ENCODE peak calls at places on chromosomes 1 and 21, in four cellular contexts. Z is HepG2, O is K562, K is GM12878. H is an unnamed sample.
A peak's percentile ranks its signal among the peaks of the same experiment; 100 is the strongest.

GRCh38 chr1:56360021-56360420 is 219.3 kb downstream of the PLPP3 start:
- DNase-seq in Z (no peak), O (no peak), K (no peak), H (no peak)

GRCh38 chr1:198910816-198911215 is 272.0 kb downstream of the PTPRC start:
- DNase-seq in Z (no peak), O (no peak), K (no peak), H (no peak)

GRCh38 chr1:201385299-201385891 is 7.9 kb upstream of the TNNT2 start:
- DNase-seq in Z (peak; percentile 62), O (peak; percentile 90), K (no peak), H (peak; percentile 90)

GRCh38 chr1:1539310-1540014 is 962 bp downstream of the TMEM240 start:
- DNase-seq in Z (no peak), O (no peak), K (no peak), H (peak; percentile 64)

GRCh38 chr1:201709564-201710295 is 119.2 kb upstream of the IPO9 start:
- DNase-seq in Z (peak; percentile 24), O (peak; percentile 89), K (no peak), H (peak; percentile 87)

GRCh38 chr1:71634159-71634558 is 553.3 kb upstream of the ZRANB2 start:
- DNase-seq in Z (no peak), O (no peak), K (no peak), H (no peak)

GRCh38 chr1:37342736-37343135 is 131.6 kb upstream of the ZC3H12A start:
- DNase-seq in Z (no peak), O (peak; percentile 32), K (no peak), H (no peak)

GRCh38 chr1:221696740-221697461 is 45.0 kb downstream of the DUSP10 start:
- DNase-seq in Z (no peak), O (no peak), K (no peak), H (no peak)

GRCh38 chr1:245858683-245859509 is 648.2 kb downstream of the SMYD3 start:
- DNase-seq in Z (no peak), O (no peak), K (no peak), H (no peak)

GRCh38 chr1:209457618-209458017 is 125.9 kb upstream of the CAMK1G start:
- DNase-seq in Z (no peak), O (no peak), K (no peak), H (no peak)

GRCh38 chr1:239140968-239141367 is 245.4 kb upstream of the CHRM3 start:
- DNase-seq in Z (no peak), O (no peak), K (no peak), H (no peak)

GRCh38 chr1:156642265-156643185 is 608 bp downstream of the BCAN start:
- DNase-seq in Z (no peak), O (no peak), K (no peak), H (no peak)

GRCh38 chr21:41025057-41025390 is 142.9 kb upstream of the BACE2 start:
- DNase-seq in Z (no peak), O (no peak), K (no peak), H (no peak)

GRCh38 chr21:31803039-31804007 is 69.5 kb upstream of the HUNK start:
- DNase-seq in Z (no peak), O (no peak), K (no peak), H (no peak)
- TF ChIP-seq CREB1 in Z (no peak), O (no peak), K (no peak), H (no peak)

GRCh38 chr1:88683516-88683847 is 591 bp upstream of the PKN2 start:
- DNase-seq in Z (no peak), O (no peak), K (no peak), H (peak; percentile 32)

GRCh38 chr1:88673446-88673845 is 10.6 kb upstream of the PKN2 start:
- DNase-seq in Z (no peak), O (no peak), K (no peak), H (no peak)

GRCh38 chr1:88681223-88681622 is 2.9 kb upstream of the PKN2 start:
- DNase-seq in Z (no peak), O (no peak), K (no peak), H (no peak)

GRCh38 chr1:88680446-88680845 is 3.6 kb upstream of the PKN2 start:
- DNase-seq in Z (no peak), O (no peak), K (no peak), H (no peak)

DNA sequence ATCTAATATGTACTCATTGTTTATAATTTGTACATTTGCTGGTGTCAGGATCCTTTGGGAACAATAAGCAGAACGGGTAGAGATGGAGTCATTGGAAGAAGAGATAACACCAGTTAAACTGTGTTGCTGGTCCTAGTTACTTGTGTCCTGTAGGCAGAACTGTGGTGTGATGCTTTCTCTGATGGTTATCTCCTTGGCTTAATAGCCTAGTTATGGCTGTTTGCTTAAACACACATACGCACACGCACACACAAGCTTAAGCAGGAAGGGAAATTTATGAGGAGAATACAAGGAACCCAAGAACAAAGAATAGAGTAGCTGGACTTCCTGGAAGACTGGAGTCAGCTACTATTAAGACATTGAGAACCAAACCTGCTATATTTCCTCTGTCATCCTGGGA is 5.7 kb upstream of the PKN2 start:
- DNase-seq in Z (no peak), O (peak; percentile 16), K (no peak), H (no peak)
- TF ChIP-seq CBFB in Z (no peak), O (no peak), K (no peak), H (no peak)

DNA sequence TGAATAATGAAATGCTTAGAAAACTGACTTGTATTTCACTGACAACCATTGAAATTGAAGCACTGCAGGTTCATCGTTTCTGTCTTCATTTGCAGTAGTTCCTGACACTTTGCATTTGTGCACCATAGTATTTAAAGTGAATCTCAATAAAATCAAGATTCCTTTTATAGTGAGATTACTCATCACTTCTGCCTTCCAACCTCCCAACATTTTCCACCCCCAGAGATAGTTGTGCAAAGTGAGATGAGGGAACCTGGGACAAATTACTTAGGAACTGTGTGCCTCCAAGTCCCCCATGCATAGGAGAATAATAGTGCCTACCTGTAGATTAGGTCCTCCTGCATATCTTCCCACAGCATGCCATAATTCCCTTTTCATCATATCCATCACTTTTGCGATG is 114.9 kb upstream of the DPT start:
- DNase-seq in Z (no peak), O (no peak), K (no peak), H (no peak)
- TF ChIP-seq SP1 in Z (no peak), O (no peak), K (no peak), H (no peak)

GRCh38 chr1:31099283-31100063 is 34.0 kb upstream of the PUM1 start:
- DNase-seq in Z (peak; percentile 71), O (no peak), K (no peak), H (no peak)

GRCh38 chr1:31095985-31096384 is 30.5 kb upstream of the PUM1 start:
- DNase-seq in Z (no peak), O (no peak), K (no peak), H (no peak)

GRCh38 chr1:31105646-31106045 is 40.1 kb upstream of the PUM1 start:
- DNase-seq in Z (no peak), O (no peak), K (no peak), H (no peak)

GRCh38 chr1:31102501-31102950 is 37.0 kb upstream of the PUM1 start:
- DNase-seq in Z (no peak), O (no peak), K (no peak), H (no peak)

DNA sequence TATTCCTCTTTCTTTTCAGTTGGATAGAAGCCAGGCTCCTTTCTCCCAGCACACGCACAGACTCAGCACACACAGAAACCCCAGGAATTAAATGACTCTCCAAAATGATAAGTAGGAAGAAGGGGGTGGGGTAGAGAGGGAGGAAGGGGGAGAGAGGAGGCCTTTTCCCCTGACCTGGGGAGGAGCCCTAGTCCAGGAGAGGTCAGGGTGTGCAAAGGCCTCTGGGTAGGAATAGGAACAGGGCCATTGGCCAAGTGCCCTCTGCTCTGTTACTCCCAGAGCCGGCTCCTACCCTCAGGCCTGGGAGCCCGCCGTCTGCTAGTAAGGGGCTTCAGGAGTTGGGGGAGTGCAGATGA is 35.6 kb upstream of the PUM1 start:
- DNase-seq in Z (peak; percentile 33), O (peak; percentile 77), K (no peak), H (no peak)
- TF ChIP-seq CREB1 in Z (no peak), O (no peak), K (no peak), H (no peak)

DNA sequence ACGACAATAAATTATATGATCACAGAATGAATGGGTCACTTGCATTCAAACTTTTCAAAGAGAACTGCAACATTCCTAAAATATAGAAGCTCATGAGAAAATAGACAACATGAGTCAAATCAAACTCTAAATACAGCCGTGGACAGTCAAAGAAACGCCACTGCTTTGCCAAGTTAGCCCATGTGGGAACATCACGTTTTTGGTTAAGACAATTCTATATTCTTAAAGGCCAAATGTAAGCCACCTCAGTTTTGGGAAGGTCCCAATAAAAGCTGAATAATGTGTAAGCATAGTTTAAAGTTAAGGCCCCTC is 33.6 kb downstream of the ETS2 start:
- DNase-seq in Z (no peak), O (no peak), K (no peak), H (no peak)
- TF ChIP-seq CBFB in Z (no peak), O (no peak), K (no peak), H (no peak)

GRCh38 chr1:162010175-162010506 is 13.5 kb downstream of the OLFML2B start:
- DNase-seq in Z (no peak), O (no peak), K (no peak), H (no peak)
- TF ChIP-seq SP1 in Z (no peak), O (no peak), K (no peak), H (no peak)

DNA sequence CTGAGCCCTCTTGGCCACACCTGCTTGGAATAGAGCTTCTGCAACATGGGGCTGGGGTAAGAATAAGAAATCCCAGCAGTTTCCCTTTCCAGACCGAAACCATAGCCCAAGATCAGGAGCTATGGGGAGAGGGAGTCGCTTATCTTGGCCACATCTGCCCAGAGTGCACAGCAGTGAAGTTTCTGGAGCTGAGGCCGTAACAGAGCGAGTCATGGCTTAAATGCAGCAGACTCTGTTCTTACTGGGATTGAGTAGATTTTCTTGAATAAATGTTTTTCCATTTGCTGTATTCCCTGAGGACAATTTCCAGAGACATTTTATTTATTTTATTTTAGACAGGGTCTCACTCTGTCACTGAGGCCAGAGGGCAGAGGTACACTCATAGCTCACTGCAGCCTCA is 33.5 kb downstream of the CFAP57 start:
- DNase-seq in Z (no peak), O (no peak), K (no peak), H (no peak)
- TF ChIP-seq CREB1 in Z (no peak), O (no peak), K (no peak), H (no peak)

DNA sequence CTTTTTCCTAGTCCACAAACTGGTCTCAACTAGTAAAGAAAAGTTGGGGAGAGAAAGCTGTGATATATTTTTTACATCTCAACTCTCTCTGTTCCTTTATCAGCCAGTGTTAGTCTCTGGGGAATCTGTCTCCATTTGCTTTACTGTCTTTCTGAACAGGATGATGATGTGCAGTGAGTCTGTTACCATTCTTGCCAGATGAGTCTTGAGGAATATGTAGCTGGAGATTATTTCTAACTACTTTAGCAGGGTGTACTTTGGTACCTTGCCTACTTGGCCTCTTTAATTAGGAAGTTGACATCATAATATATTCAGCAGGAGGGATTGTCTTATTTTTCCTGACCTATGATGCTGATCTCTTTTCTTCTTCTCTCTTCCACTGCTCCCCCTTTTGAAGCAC is 15.8 kb upstream of the HAX1 start:
- DNase-seq in Z (no peak), O (no peak), K (no peak), H (no peak)
- TF ChIP-seq CBFB in Z (no peak), O (no peak), K (no peak), H (no peak)